ENCODE peak calls at places on chromosomes 1 and 21, in six cellular contexts. G is cardiac muscle cell, J is GF-D8, R is Right ventricle myocardium superior, D is nucleus accumbens, L is HS-5. A is an unnamed sample.

GRCh38 chr1:209769171-209769904 is 13.5 kb downstream of the TRAF3IP3 start:
- DNase-seq in G (peak), J (peak), D (no peak), R (peak), L (peak), A (peak)

GRCh38 chr1:172293379-172293778 is 127.1 kb upstream of the C1orf105 start:
- DNase-seq in L (no peak), G (peak), D (no peak), J (no peak), R (no peak), A (no peak)

GRCh38 chr1:75768021-75768420 is 18.0 kb upstream of the RABGGTB start:
- DNase-seq in J (no peak), R (no peak), L (no peak), G (no peak), D (no peak), A (no peak)

GRCh38 chr1:198280080-198280479 is 123.3 kb downstream of the NEK7 start:
- DNase-seq in D (no peak), R (no peak), J (no peak), L (no peak), G (no peak), A (no peak)

GRCh38 chr1:29767088-29767685 is 530.9 kb downstream of the PTPRU start:
- DNase-seq in J (no peak), D (no peak), R (no peak), G (no peak), L (no peak), A (no peak)

GRCh38 chr1:110150330-110151174 is at the start of gene SLC6A17:
- DNase-seq in L (peak), R (no peak), G (peak), J (no peak), D (no peak), A (no peak)

GRCh38 chr21:26883768-26884167 is 38.6 kb upstream of the ADAMTS1 start:
- DNase-seq in J (no peak), R (no peak), G (peak), D (no peak), L (no peak), A (no peak)

GRCh38 chr1:43975249-43975961 is 645 bp downstream of the ATP6V0B start:
- DNase-seq in L (no peak), G (peak), D (no peak), R (peak), J (peak), A (no peak)

GRCh38 chr1:55931272-55931940 is 648.0 kb downstream of the PLPP3 start:
- DNase-seq in G (peak), L (no peak), J (no peak), D (no peak), R (no peak), A (no peak)

GRCh38 chr21:41112740-41113692 is 54.9 kb upstream of the BACE2 start:
- DNase-seq in J (peak), G (peak), L (no peak), D (no peak), R (no peak), A (peak)

GRCh38 chr1:205589618-205590456 is 42.0 kb downstream of the ELK4 start:
- DNase-seq in R (no peak), J (no peak), D (no peak), L (no peak), G (no peak), A (no peak)